ENCODE peak calls at places on chromosomes 4 and X, in four cellular contexts. B is kidney epithelial cell, Q is GM12865, J is suprapubic skin. A is an unnamed sample.

GRCh38 chrX:8405631-8406030 is 59.0 kb upstream of the VCX3B start:
- DNase-seq in B (no peak), Q (no peak), J (no peak), A (no peak)

GRCh38 chr4:176001171-176002006 is 64.3 kb upstream of the WDR17 start:
- DNase-seq in B (peak), Q (no peak), J (no peak), A (no peak)

GRCh38 chrX:15055146-15055930 is 182.1 kb downstream of the MOSPD2 start:
- DNase-seq in B (peak), Q (no peak), J (no peak), A (peak)

GRCh38 chr4:183098080-183098722 is 856 bp upstream of the WWC2 start:
- DNase-seq in B (no peak), Q (peak), J (peak), A (no peak)

GRCh38 chr4:159042097-159042605 is 60.7 kb upstream of the RAPGEF2 start:
- DNase-seq in B (no peak), Q (peak), J (no peak), A (no peak)

GRCh38 chr4:86497131-86497530 is 97.0 kb upstream of the PTPN13 start:
- DNase-seq in B (no peak), Q (peak), J (no peak), A (peak)

GRCh38 chrX:295136-295535 is 14.0 kb downstream of the PLCXD1 start:
- DNase-seq in B (no peak), Q (no peak), J (peak), A (no peak)

GRCh38 chr4:101972791-101973190 is 182.3 kb downstream of the BANK1 start:
- DNase-seq in B (no peak), Q (no peak), J (no peak), A (no peak)

GRCh38 chr4:5028480-5028879 is 9.2 kb upstream of the CYTL1 start:
- DNase-seq in B (no peak), Q (no peak), J (no peak), A (no peak)

GRCh38 chr4:15562114-15562513 is 92.4 kb downstream of the CC2D2A start:
- DNase-seq in B (no peak), Q (no peak), J (no peak), A (no peak)

GRCh38 chrX:111445485-111445884 is 33.5 kb upstream of the DCX start:
- DNase-seq in B (peak), Q (peak), J (no peak), A (no peak)

GRCh38 chr4:30716671-30717207 is 3.4 kb upstream of the PCDH7 start:
- DNase-seq in B (no peak), Q (peak), J (no peak), A (no peak)

GRCh38 chr4:152220201-152220666 is 315.7 kb downstream of the FBXW7 start:
- DNase-seq in B (no peak), Q (peak), J (no peak), A (no peak)

GRCh38 chr4:166153539-166153938 is 280.5 kb downstream of the TLL1 start:
- DNase-seq in B (no peak), Q (no peak), J (no peak), A (no peak)

GRCh38 chrX:45992402-45993123 is 552.7 kb downstream of the ZNF674 start:
- DNase-seq in B (no peak), Q (no peak), J (no peak), A (no peak)

GRCh38 chrX:32530802-32531403 is 680.4 kb downstream of the DMD start:
- DNase-seq in B (peak), Q (peak), J (no peak), A (no peak)

GRCh38 chr4:92299152-92299551 is 4.6 kb upstream of the GRID2 start:
- DNase-seq in B (no peak), Q (no peak), J (no peak), A (no peak)

GRCh38 chr4:94803181-94803580 is 45.4 kb downstream of the BMPR1B start:
- DNase-seq in B (no peak), Q (no peak), J (no peak), A (no peak)

GRCh38 chrX:106608016-106608415 is 3.8 kb upstream of the RADX start:
- DNase-seq in B (no peak), Q (no peak), J (no peak), A (no peak)

GRCh38 chrX:13357925-13358324 is 38.1 kb upstream of the ATXN3L start:
- DNase-seq in B (no peak), Q (no peak), J (no peak), A (no peak)

GRCh38 chr4:174119051-174119450 is 164.4 kb downstream of the FBXO8 start:
- DNase-seq in B (no peak), Q (no peak), J (no peak), A (no peak)

GRCh38 chrX:131831185-131831520 is 191.9 kb upstream of the STK26 start:
- DNase-seq in B (no peak), Q (no peak), J (no peak), A (no peak)

GRCh38 chr4:39126256-39127095 is 55.9 kb upstream of the WDR19 start:
- DNase-seq in B (no peak), Q (no peak), J (no peak), A (no peak)

GRCh38 chr4:47858012-47858411 is 20.1 kb upstream of the CORIN start:
- DNase-seq in B (no peak), Q (no peak), J (no peak), A (no peak)

GRCh38 chr4:55378617-55379467 is 16.9 kb upstream of the TMEM165 start:
- DNase-seq in B (no peak), Q (no peak), J (no peak), A (no peak)

GRCh38 chr4:103443324-103443723 is 245.2 kb upstream of the CENPE start:
- DNase-seq in B (no peak), Q (no peak), J (no peak), A (no peak)

GRCh38 chr4:7460591-7460990 is 25.9 kb upstream of the PSAPL1 start:
- DNase-seq in B (no peak), Q (no peak), J (no peak), A (no peak)

GRCh38 chr4:15753786-15754185 is 24.3 kb upstream of the CD38 start:
- DNase-seq in B (no peak), Q (no peak), J (no peak), A (no peak)

GRCh38 chr4:95949136-95949765 is 109.4 kb downstream of the PDHA2 start:
- DNase-seq in B (no peak), Q (no peak), J (no peak), A (no peak)

GRCh38 chr4:59598233-59598618 is 1601.9 kb upstream of the ADGRL3 start:
- DNase-seq in B (no peak), Q (no peak), J (no peak), A (no peak)
- H3K4me3 ChIP-seq in B (no peak), Q (no peak), J (no peak), A (no peak)

GRCh38 chr4:10891866-10892265 is 207.3 kb upstream of the CLNK start:
- DNase-seq in B (no peak), Q (no peak), J (no peak), A (no peak)

GRCh38 chr4:10897076-10897475 is 212.5 kb upstream of the CLNK start:
- DNase-seq in B (no peak), Q (no peak), J (no peak), A (no peak)

GRCh38 chr4:10889819-10890218 is 205.3 kb upstream of the CLNK start:
- DNase-seq in B (no peak), Q (no peak), J (no peak), A (no peak)

GRCh38 chr4:10898072-10898471 is 213.5 kb upstream of the CLNK start:
- DNase-seq in B (no peak), Q (no peak), J (no peak), A (no peak)

DNA sequence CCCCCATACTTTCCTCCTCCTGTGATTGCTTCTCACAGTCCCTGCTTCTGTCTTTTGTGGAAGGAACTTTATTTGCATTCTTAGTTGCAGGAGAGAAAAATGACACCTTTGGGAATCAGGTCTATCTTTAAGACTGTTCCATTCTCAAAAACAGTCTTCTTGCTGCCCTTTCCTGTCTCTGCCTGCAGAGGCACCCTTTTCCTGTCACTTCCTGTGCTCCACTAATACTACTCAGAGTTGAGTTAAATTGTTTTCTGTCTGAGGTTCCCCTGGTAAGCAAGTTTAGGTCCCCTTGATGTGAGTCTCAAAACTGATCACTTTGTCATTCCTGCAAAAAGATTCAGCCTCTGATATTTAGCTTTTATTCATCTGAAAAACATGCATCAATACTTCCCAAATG is 208.8 kb upstream of the CLNK start:
- DNase-seq in B (no peak), Q (peak), J (no peak), A (no peak)
- TF ChIP-seq CTCF in B (peak), Q (peak), J (peak), A (peak)

DNA sequence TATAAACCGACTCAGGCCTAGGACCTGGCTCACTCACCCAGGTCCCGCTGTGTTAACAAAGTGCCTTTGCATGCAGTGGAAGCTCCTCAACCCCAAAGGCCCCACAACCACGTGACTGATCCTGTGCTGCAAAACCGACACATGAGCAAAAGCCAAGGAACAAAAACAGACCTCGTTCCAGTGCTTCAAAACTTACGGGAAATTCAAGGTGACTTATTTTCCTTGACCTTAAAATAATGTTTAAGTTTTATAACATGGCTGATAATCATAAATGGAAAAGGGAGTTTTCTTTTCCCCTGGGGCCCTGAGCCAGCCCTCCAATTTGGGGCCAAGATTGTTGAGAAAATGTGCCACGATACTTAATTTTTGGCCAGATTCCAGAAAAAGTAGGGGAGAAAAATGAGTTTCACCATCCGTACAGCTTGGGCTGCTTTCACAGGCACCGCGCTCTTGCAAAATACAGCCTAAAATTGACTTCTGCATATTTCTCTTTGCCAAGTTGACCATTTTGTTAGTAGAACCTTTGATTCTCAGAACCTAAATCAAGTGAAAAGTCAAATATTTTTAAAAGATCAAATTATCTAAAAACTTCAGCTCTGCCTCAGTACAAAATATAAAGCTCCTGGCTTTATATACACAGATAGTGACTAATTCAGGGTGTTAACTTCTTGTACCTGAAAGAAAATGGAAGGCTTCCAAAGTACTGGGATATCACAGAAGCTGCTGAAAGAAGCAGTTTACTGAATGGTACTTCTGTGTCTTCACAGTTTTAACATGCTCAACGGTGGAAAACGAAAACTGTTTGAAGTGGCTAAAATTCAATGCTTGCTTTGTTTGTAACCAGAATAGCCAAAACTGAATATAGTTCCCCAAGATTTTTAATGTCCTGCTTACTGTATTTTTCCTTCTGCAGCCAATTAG is 93.8 kb downstream of the APBB2 start:
- DNase-seq in B (no peak), Q (no peak), J (peak), A (no peak)
- H3K4me3 ChIP-seq in B (no peak), Q (no peak), J (peak), A (no peak)

DNA sequence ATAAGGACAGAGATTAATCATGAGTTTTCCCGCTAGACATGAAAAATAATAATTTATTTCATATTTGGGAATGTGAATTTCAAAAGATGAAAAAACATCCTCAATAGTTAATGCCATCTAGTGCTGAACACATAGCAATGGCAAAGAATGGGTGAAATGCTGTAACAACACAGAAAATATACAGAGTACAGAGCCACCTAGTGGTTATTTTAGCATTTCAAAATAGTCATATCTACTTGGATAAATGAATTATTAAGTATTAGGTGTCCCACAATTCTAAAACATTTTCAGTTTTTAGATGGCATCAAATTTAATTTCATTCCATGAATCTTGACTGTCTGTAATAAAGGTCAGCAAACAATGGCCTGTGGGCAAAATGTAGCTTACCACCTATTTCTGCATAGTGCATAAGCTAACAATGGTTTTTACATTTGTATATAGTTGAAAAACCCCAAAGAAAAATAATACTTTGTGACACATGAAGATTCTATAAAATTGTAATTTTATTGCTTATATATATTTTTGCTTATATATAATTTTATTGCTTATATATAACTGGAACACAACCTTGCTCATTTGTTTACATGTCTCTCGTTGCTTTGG is 99.3 kb upstream of the FAM47C start:
- DNase-seq in B (peak), Q (peak), J (no peak), A (no peak)
- TF ChIP-seq CTCF in B (peak), Q (peak), J (peak), A (peak)

DNA sequence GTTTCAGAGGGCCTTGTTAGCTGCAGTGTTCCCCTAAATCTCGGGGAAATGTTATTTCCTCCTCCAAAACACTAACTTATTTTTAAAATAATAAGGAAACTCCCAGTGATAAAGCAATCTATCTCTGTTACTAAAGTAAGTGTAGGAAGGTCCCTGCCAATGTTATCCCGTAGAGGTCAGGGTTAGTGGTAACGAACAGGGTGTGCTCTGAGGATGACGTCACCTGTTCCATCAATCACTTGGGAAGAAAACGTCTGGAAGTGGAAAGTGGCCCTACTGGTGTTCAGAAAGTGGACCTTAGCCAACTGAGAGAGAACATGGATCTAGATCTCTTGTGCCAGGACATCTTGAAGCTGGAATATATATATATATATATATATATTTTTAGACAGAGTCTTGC is 249.5 kb downstream of the BCOR start:
- DNase-seq in B (no peak), Q (no peak), J (no peak), A (no peak)
- H3K4me3 ChIP-seq in B (no peak), Q (no peak), J (no peak), A (no peak)

DNA sequence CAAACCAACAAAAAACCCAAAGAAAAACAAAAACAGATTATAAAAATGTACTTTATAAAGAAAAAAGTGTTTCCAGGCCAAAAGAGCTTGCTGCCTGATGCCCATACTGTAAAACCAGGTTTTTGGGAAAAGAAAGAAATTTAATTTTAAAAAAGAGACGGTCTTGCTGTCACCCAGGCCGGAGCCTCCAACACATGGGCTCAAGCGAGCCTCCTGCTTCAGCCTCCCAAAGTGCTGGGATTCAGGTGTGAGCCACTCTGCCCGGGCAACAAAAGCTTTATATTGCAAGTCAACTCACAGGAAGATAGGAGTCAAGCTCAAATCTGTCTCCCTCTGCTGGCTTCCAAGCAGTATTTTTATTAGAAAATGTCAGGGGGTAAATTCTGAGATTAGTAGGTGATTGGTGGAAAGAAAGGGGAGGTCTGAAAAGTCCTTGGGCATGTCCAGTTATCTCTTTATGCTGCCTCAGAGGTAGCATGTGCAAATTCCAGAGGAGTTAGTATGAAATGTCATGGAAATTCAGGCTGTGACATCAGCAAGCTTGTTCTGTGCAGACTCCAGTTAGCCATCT is 39.4 kb downstream of the MGST2 start:
- DNase-seq in B (no peak), Q (no peak), J (no peak), A (no peak)
- TF ChIP-seq CTCF in B (peak), Q (peak), J (no peak), A (peak)

DNA sequence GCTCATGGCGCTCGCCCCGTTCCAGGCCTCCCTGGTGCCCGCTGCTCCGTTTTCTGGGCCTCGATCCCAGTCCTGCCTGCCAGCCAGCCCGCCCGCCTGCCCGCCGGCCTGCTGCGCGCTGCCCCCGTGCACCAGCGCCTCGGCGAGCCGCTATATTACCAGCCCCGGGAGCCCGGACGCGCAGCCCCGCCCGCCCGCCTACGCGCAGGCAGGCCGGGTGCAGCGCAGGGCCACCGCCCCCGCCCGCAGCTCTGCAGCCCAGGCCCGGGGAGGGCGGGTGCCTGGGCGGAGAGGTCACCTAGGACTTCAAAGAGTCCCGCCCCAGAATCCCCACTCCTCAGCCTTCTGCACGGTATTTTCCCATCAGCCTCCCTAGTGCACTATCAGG is at the start of gene MAOB:
- DNase-seq in B (no peak), Q (no peak), J (no peak), A (no peak)
- H3K4me3 ChIP-seq in B (peak), Q (no peak), J (peak), A (peak)

DNA sequence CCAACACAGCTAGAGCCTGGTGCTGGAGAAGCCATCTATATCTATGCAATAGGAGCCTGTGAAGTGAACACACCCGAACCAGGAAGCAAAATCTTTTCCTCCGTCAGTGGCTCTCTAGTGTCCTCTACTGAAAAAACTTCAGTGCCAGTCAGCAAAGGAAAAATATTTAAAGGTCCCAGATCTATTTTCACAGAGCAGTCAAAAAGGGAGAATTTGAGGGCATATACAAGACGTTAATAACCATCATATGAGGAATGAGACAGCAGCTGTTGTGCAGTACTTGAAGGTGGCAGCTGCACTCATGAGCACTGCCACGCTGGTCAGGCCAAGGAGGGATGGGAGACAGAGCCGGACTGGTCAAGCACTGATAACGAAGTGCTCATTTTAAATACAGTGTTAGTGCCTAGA is 14.4 kb downstream of the MCUB start:
- DNase-seq in B (no peak), Q (no peak), J (no peak), A (no peak)
- TF ChIP-seq CTCF in B (no peak), Q (no peak), J (no peak), A (peak)

GRCh38 chr4:913280-913618 is 18.9 kb downstream of the GAK start:
- DNase-seq in B (no peak), Q (no peak), J (peak), A (no peak)

GRCh38 chr4:912548-913279 is 19.4 kb downstream of the GAK start:
- DNase-seq in B (no peak), Q (no peak), J (peak), A (no peak)

GRCh38 chr4:915595-915994 is 16.5 kb downstream of the GAK start:
- DNase-seq in B (no peak), Q (no peak), J (no peak), A (no peak)

GRCh38 chr4:914531-914930 is 17.6 kb downstream of the GAK start:
- DNase-seq in B (no peak), Q (no peak), J (no peak), A (no peak)

GRCh38 chr4:915041-915474 is 17.1 kb downstream of the GAK start:
- DNase-seq in B (no peak), Q (no peak), J (peak), A (no peak)
- H3K4me3 ChIP-seq in B (no peak), Q (no peak), J (no peak), A (no peak)

A was measured in epithelial cell of proximal tubule.